ENCODE peak calls at places on chromosomes 13 and 19, in eight cellular contexts. One of them, this sample, is unnamed.

GRCh38 chr19:35860818-35861639 is 4.3 kb downstream of the KIRREL2 start:
- DNase-seq in IMR-90: no peak
- DNase-seq in GM12865: no peak
- DNase-seq in HFF-Myc: no peak
- DNase-seq in epithelial cell of esophagus: no peak
- DNase-seq in AG09309: no peak
- DNase-seq in ovary: no peak
- DNase-seq in fibroblast of the aortic adventitia: no peak
- DNase-seq in this sample: no peak

GRCh38 chr13:41682766-41683165 is 225.4 kb downstream of the RGCC start:
- DNase-seq in AG09309: no peak
- DNase-seq in ovary: no peak
- DNase-seq in epithelial cell of esophagus: no peak
- DNase-seq in IMR-90: no peak
- DNase-seq in fibroblast of the aortic adventitia: no peak
- DNase-seq in GM12865: no peak
- DNase-seq in HFF-Myc: no peak
- DNase-seq in this sample: no peak

GRCh38 chr13:30319703-30320102 is 12.4 kb upstream of the KATNAL1 start:
- DNase-seq in ovary: no peak
- DNase-seq in fibroblast of the aortic adventitia: peak
- DNase-seq in GM12865: no peak
- DNase-seq in AG09309: no peak
- DNase-seq in epithelial cell of esophagus: no peak
- DNase-seq in IMR-90: no peak
- DNase-seq in HFF-Myc: no peak
- DNase-seq in this sample: peak

GRCh38 chr13:19810151-19810550 is 27.4 kb upstream of the PSPC1 start:
- DNase-seq in fibroblast of the aortic adventitia: no peak
- DNase-seq in GM12865: no peak
- DNase-seq in AG09309: no peak
- DNase-seq in ovary: no peak
- DNase-seq in HFF-Myc: no peak
- DNase-seq in epithelial cell of esophagus: no peak
- DNase-seq in IMR-90: no peak
- DNase-seq in this sample: no peak

GRCh38 chr13:33876716-33877394 is 58.9 kb downstream of the RFC3 start:
- DNase-seq in IMR-90: no peak
- DNase-seq in ovary: no peak
- DNase-seq in epithelial cell of esophagus: no peak
- DNase-seq in GM12865: no peak
- DNase-seq in fibroblast of the aortic adventitia: no peak
- DNase-seq in HFF-Myc: no peak
- DNase-seq in AG09309: no peak
- DNase-seq in this sample: no peak

GRCh38 chr19:50703915-50704548 is 15.6 kb downstream of the SHANK1 start:
- DNase-seq in fibroblast of the aortic adventitia: no peak
- DNase-seq in HFF-Myc: no peak
- DNase-seq in IMR-90: no peak
- DNase-seq in GM12865: no peak
- DNase-seq in AG09309: no peak
- DNase-seq in ovary: no peak
- DNase-seq in epithelial cell of esophagus: no peak
- DNase-seq in this sample: no peak

GRCh38 chr19:47035127-47035494 is 13.3 kb downstream of the TMEM160 start:
- DNase-seq in fibroblast of the aortic adventitia: no peak
- DNase-seq in ovary: no peak
- DNase-seq in GM12865: peak
- DNase-seq in IMR-90: no peak
- DNase-seq in AG09309: no peak
- DNase-seq in HFF-Myc: no peak
- DNase-seq in epithelial cell of esophagus: peak
- DNase-seq in this sample: no peak

GRCh38 chr13:102878491-102878890 is 32.7 kb downstream of the ERCC5 start:
- DNase-seq in epithelial cell of esophagus: no peak
- DNase-seq in AG09309: no peak
- DNase-seq in fibroblast of the aortic adventitia: peak
- DNase-seq in IMR-90: peak
- DNase-seq in HFF-Myc: no peak
- DNase-seq in ovary: no peak
- DNase-seq in GM12865: no peak
- DNase-seq in this sample: peak

GRCh38 chr19:33282036-33282686 is 20.2 kb downstream of the CEBPA start:
- DNase-seq in ovary: no peak
- DNase-seq in GM12865: no peak
- DNase-seq in fibroblast of the aortic adventitia: no peak
- DNase-seq in IMR-90: no peak
- DNase-seq in HFF-Myc: no peak
- DNase-seq in AG09309: no peak
- DNase-seq in epithelial cell of esophagus: no peak
- DNase-seq in this sample: peak

GRCh38 chr13:105817011-105817410 is 718.5 kb downstream of the EFNB2 start:
- DNase-seq in HFF-Myc: no peak
- DNase-seq in fibroblast of the aortic adventitia: no peak
- DNase-seq in IMR-90: no peak
- DNase-seq in AG09309: no peak
- DNase-seq in epithelial cell of esophagus: peak
- DNase-seq in GM12865: no peak
- DNase-seq in ovary: no peak
- DNase-seq in this sample: no peak

GRCh38 chr13:73779881-73780280 is 354.3 kb downstream of the KLF12 start:
- DNase-seq in AG09309: no peak
- DNase-seq in HFF-Myc: no peak
- DNase-seq in ovary: no peak
- DNase-seq in IMR-90: peak
- DNase-seq in epithelial cell of esophagus: no peak
- DNase-seq in GM12865: no peak
- DNase-seq in fibroblast of the aortic adventitia: no peak
- DNase-seq in this sample: no peak

GRCh38 chr13:28532226-28533048 is 37.5 kb upstream of the FLT1 start:
- DNase-seq in GM12865: no peak
- DNase-seq in fibroblast of the aortic adventitia: no peak
- DNase-seq in epithelial cell of esophagus: no peak
- DNase-seq in ovary: no peak
- DNase-seq in IMR-90: no peak
- DNase-seq in AG09309: no peak
- DNase-seq in HFF-Myc: no peak
- DNase-seq in this sample: no peak

GRCh38 chr19:50858896-50859295 is 4.2 kb downstream of the KLK3 start:
- DNase-seq in IMR-90: no peak
- DNase-seq in AG09309: no peak
- DNase-seq in epithelial cell of esophagus: no peak
- DNase-seq in ovary: no peak
- DNase-seq in HFF-Myc: no peak
- DNase-seq in GM12865: no peak
- DNase-seq in fibroblast of the aortic adventitia: no peak
- DNase-seq in this sample: no peak

DNA sequence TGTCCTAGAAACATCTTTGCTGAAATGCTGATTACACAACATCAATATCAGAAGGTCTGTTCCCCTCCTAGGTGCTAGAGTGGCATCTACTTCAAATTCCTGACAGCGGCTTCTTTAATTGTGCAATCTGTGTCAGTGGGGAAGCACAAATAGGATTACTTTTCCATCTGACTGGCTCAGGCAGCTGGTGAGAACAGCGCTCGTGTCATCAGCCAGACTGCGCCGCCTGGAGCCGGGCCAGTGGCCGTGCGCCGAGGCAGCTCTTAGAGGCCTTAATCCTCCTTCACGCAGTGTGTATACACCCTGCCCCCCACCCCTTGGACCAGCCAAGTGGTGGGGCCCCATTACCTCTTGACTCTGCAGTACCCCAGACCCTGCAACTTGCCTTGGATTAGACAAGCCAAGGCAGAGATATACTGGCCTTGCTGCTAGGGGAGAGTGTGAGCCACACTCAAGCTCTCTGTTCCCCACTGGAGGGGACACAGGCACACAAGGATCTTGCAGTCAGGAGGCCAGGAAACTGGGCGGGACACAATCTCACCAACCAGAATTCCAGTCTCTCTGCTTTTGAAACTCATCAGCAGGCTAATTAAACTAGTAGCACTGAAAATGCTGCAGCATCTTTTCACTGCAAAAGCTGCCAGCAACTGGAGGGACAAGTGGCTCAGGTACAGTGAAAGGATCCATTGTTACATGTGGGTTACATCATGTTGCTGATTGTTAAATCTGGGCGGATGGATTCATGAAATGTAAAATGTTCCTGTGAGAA is 48.9 kb upstream of the EPHX3 start:
- DNase-seq in fibroblast of the aortic adventitia: peak
- DNase-seq in GM12865: no peak
- DNase-seq in IMR-90: peak
- DNase-seq in epithelial cell of esophagus: peak
- DNase-seq in HFF-Myc: peak
- DNase-seq in AG09309: peak
- DNase-seq in ovary: peak
- DNase-seq in this sample: peak
- TF ChIP-seq CTCF in fibroblast of the aortic adventitia: peak
- TF ChIP-seq CTCF in GM12865: no peak
- TF ChIP-seq CTCF in IMR-90: peak
- TF ChIP-seq CTCF in epithelial cell of esophagus: peak
- TF ChIP-seq CTCF in HFF-Myc: peak
- TF ChIP-seq CTCF in AG09309: peak
- TF ChIP-seq CTCF in ovary: no peak
- TF ChIP-seq CTCF in this sample: peak

DNA sequence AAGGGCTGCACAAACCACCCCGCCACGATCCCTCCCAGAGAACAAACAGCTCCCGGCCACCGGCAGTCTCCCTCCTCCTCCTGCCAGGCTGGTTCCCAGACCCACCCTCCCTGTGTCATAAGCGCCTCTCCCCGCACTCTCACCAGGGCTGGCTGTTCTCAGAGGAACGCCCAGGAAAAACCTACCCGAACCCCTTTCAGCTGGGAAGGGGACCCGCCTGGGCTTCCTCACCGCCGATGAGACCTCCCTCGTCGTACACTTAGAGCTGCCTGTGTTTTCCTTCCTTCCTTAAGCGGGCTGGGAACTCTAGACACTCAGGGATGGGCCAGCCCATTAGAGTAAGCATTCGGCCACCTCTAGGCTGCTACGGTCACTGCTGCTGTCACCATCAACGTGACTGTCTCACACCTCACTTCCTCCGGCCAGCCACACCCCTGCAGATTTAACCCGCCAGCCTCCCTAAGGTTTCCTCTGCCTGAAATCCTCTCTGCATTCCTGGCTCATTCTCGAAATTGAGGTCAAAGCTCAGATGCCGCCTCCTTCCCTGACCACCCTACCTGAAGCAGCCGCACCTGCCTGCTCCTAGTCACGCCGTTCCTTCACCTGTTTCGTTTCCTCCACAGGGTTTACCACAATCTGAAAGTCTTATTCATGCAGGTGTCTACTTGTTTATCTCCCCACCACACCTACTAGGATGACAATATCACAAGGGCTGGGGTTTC is 6.3 kb upstream of the RDH13 start:
- DNase-seq in fibroblast of the aortic adventitia: peak
- DNase-seq in epithelial cell of esophagus: peak
- DNase-seq in AG09309: no peak
- DNase-seq in GM12865: peak
- DNase-seq in ovary: no peak
- DNase-seq in IMR-90: no peak
- DNase-seq in HFF-Myc: no peak
- DNase-seq in this sample: peak
- H3K4me3 ChIP-seq in fibroblast of the aortic adventitia: peak
- H3K4me3 ChIP-seq in epithelial cell of esophagus: peak
- H3K4me3 ChIP-seq in AG09309: no peak
- H3K4me3 ChIP-seq in GM12865: no peak
- H3K4me3 ChIP-seq in ovary: no peak
- H3K4me3 ChIP-seq in IMR-90: peak
- H3K4me3 ChIP-seq in HFF-Myc: no peak
- H3K4me3 ChIP-seq in this sample: no peak

GRCh38 chr19:2665103-2665502 is 37.4 kb downstream of the GNG7 start:
- DNase-seq in fibroblast of the aortic adventitia: no peak
- DNase-seq in HFF-Myc: no peak
- DNase-seq in IMR-90: no peak
- DNase-seq in epithelial cell of esophagus: no peak
- DNase-seq in GM12865: no peak
- DNase-seq in ovary: no peak
- DNase-seq in AG09309: no peak
- DNase-seq in this sample: no peak

GRCh38 chr19:2661615-2662014 is 40.9 kb downstream of the GNG7 start:
- DNase-seq in IMR-90: no peak
- DNase-seq in ovary: no peak
- DNase-seq in HFF-Myc: no peak
- DNase-seq in GM12865: peak
- DNase-seq in fibroblast of the aortic adventitia: no peak
- DNase-seq in epithelial cell of esophagus: no peak
- DNase-seq in AG09309: no peak
- DNase-seq in this sample: no peak

GRCh38 chr19:2666344-2666994 is 36.0 kb downstream of the GNG7 start:
- DNase-seq in GM12865: no peak
- DNase-seq in IMR-90: no peak
- DNase-seq in fibroblast of the aortic adventitia: no peak
- DNase-seq in HFF-Myc: no peak
- DNase-seq in ovary: no peak
- DNase-seq in epithelial cell of esophagus: no peak
- DNase-seq in AG09309: no peak
- DNase-seq in this sample: no peak

GRCh38 chr19:2659856-2660432 is 42.5 kb downstream of the GNG7 start:
- DNase-seq in AG09309: no peak
- DNase-seq in fibroblast of the aortic adventitia: no peak
- DNase-seq in IMR-90: no peak
- DNase-seq in GM12865: no peak
- DNase-seq in epithelial cell of esophagus: no peak
- DNase-seq in ovary: no peak
- DNase-seq in HFF-Myc: no peak
- DNase-seq in this sample: no peak

DNA sequence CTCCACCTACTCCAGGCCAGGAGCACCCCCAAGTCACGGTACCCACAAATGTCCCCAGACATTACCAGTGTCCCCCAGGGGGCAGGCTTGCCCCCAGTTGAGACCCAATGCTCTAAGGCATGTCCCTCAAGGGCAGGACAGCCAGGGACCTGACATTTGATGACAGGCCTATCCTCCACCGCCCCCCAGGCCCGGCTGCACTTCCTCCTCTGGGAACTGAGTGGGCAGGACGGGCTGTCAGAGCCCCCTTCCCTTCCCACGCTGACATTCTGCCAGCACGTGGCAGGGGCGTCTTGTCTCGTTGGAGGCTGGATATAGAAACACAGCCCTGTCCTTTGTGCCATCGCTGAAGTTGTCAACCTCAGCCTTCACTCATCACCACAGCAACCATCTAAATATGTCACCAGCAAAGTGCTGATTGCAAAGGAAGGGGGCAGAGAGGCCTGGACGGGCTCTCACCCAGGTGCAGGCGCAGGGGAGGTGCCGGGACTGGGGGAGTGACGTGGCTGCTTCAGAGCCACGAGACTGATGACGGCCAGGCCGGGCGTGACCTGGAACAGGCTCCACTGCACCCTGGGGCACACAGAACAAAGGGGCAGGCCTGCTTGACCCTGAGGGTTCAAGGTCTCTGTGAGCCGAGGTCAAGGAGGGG is 38.4 kb downstream of the GNG7 start:
- DNase-seq in IMR-90: no peak
- DNase-seq in AG09309: no peak
- DNase-seq in epithelial cell of esophagus: no peak
- DNase-seq in fibroblast of the aortic adventitia: no peak
- DNase-seq in HFF-Myc: no peak
- DNase-seq in ovary: no peak
- DNase-seq in GM12865: peak
- DNase-seq in this sample: no peak
- TF ChIP-seq CTCF in IMR-90: peak
- TF ChIP-seq CTCF in AG09309: peak
- TF ChIP-seq CTCF in epithelial cell of esophagus: no peak
- TF ChIP-seq CTCF in fibroblast of the aortic adventitia: no peak
- TF ChIP-seq CTCF in HFF-Myc: no peak
- TF ChIP-seq CTCF in ovary: no peak
- TF ChIP-seq CTCF in GM12865: peak
- TF ChIP-seq CTCF in this sample: no peak

GRCh38 chr13:63774133-63774532 is 2358.5 kb upstream of the PCDH20 start:
- DNase-seq in IMR-90: no peak
- DNase-seq in AG09309: no peak
- DNase-seq in HFF-Myc: no peak
- DNase-seq in epithelial cell of esophagus: no peak
- DNase-seq in ovary: no peak
- DNase-seq in GM12865: no peak
- DNase-seq in fibroblast of the aortic adventitia: no peak
- DNase-seq in this sample: no peak
- H3K4me3 ChIP-seq in IMR-90: no peak
- H3K4me3 ChIP-seq in AG09309: no peak
- H3K4me3 ChIP-seq in HFF-Myc: no peak
- H3K4me3 ChIP-seq in epithelial cell of esophagus: no peak
- H3K4me3 ChIP-seq in ovary: no peak
- H3K4me3 ChIP-seq in GM12865: no peak
- H3K4me3 ChIP-seq in fibroblast of the aortic adventitia: no peak
- H3K4me3 ChIP-seq in this sample: no peak